ENCODE peak calls at places on chromosomes 12 and 14, in four cellular contexts. F is T-helper 9 cell, Y is MCF 10A, P is GM04504. G is an unnamed sample.

GRCh38 chr12:133106253-133106652 is 23.8 kb downstream of the ZNF891 start:
- DNase-seq in Y (no peak), F (no peak), P (no peak), G (no peak)

GRCh38 chr14:93914278-93914677 is 12.9 kb upstream of the FAM181A start:
- DNase-seq in Y (no peak), P (no peak), F (no peak), G (no peak)

GRCh38 chr12:65911321-65911720 is 87.0 kb downstream of the HMGA2 start:
- DNase-seq in P (peak), F (no peak), Y (peak), G (no peak)

GRCh38 chr12:29929295-29929694 is 145.6 kb upstream of the TMTC1 start:
- DNase-seq in P (no peak), F (no peak), Y (no peak), G (no peak)

GRCh38 chr14:50018236-50019210 is 97.8 kb downstream of the VCPKMT start:
- DNase-seq in P (no peak), F (no peak), Y (peak), G (no peak)

GRCh38 chr14:90061849-90062794 is at the start of gene KCNK13:
- DNase-seq in Y (no peak), P (no peak), F (no peak), G (no peak)

GRCh38 chr14:44777567-44777966 is 184.2 kb downstream of the KLHL28 start:
- DNase-seq in P (no peak), F (no peak), Y (no peak), G (no peak)

GRCh38 chr14:95133282-95133681 is 24.0 kb downstream of the DICER1 start:
- DNase-seq in Y (no peak), P (no peak), F (no peak), G (no peak)

GRCh38 chr14:23093993-23094665 is 807 bp downstream of the ACIN1 start:
- DNase-seq in Y (no peak), P (no peak), F (no peak), G (no peak)

GRCh38 chr12:117279606-117280005 is 81.8 kb downstream of the NOS1 start:
- DNase-seq in Y (no peak), F (no peak), P (no peak), G (no peak)

GRCh38 chr12:65740873-65741600 is 83.2 kb upstream of the HMGA2 start:
- DNase-seq in P (no peak), F (peak), Y (peak), G (peak)

GRCh38 chr14:94110552-94111181 is at the start of gene IFI27:
- DNase-seq in F (no peak), Y (peak), P (no peak), G (no peak)

GRCh38 chr12:100142851-100143559 is at the start of gene BLTP3B:
- DNase-seq in P (peak), Y (peak), F (peak), G (peak)

GRCh38 chr14:52910597-52910996 is 40.3 kb downstream of the FERMT2 start:
- DNase-seq in P (no peak), F (no peak), Y (no peak), G (no peak)

GRCh38 chr12:2454778-2455177 is 340.0 kb upstream of the FKBP4 start:
- DNase-seq in Y (no peak), F (no peak), P (no peak), G (no peak)

GRCh38 chr14:34030864-34031263 is 80.0 kb upstream of the EGLN3 start:
- DNase-seq in F (no peak), P (peak), Y (peak), G (no peak)

GRCh38 chr14:77970646-77971045 is 170.7 kb downstream of the ADCK1 start:
- DNase-seq in F (no peak), P (no peak), Y (no peak), G (no peak)

GRCh38 chr12:58750484-58750883 is 169.8 kb downstream of the LRIG3 start:
- DNase-seq in P (peak), F (no peak), Y (peak), G (peak)

GRCh38 chr14:23910081-23910875 is 43.3 kb upstream of the DHRS4 start:
- DNase-seq in F (no peak), P (peak), Y (peak), G (peak)

GRCh38 chr12:92827836-92828431 is 101.2 kb downstream of the EEA1 start:
- DNase-seq in F (no peak), P (peak), Y (peak), G (peak)

GRCh38 chr12:120755269-120755668 is 29.6 kb downstream of the ACADS start:
- DNase-seq in Y (no peak), P (no peak), F (no peak), G (no peak)

GRCh38 chr12:1928439-1929121 is 10.1 kb upstream of the CACNA2D4 start:
- DNase-seq in F (no peak), Y (no peak), P (no peak), G (no peak)

GRCh38 chr12:62914443-62914909 is 20.5 kb downstream of the PPM1H start:
- DNase-seq in Y (no peak), P (no peak), F (no peak), G (no peak)

GRCh38 chr14:23667134-23667533 is 31.0 kb downstream of the DHRS2 start:
- DNase-seq in P (no peak), F (no peak), Y (no peak), G (no peak)

GRCh38 chr12:46402451-46402850 is 29.9 kb upstream of the SLC38A2 start:
- DNase-seq in P (peak), Y (peak), F (no peak), G (no peak)

GRCh38 chr12:26896913-26897312 is 40.9 kb downstream of the INTS13 start:
- DNase-seq in F (no peak), Y (no peak), P (no peak), G (no peak)

GRCh38 chr14:74630881-74631690 is 19.0 kb upstream of the LTBP2 start:
- DNase-seq in Y (no peak), P (no peak), F (no peak), G (no peak)

GRCh38 chr12:116779597-116779996 is 41.5 kb downstream of the RNFT2 start:
- DNase-seq in P (no peak), Y (no peak), F (no peak), G (no peak)